ENCODE peak calls at places on chromosomes 13 and 19, in five cellular contexts. M is mucosa of gallbladder, W is HFFc6, J is NCI-H748 treated with DMSO at 0.1 percent for 48 hours, D is midbrain. L is an unnamed sample.

GRCh38 chr19:10747271-10747670 is 29.4 kb downstream of the DNM2 start:
- DNase-seq in M (peak; percentile 76), J (no peak), W (no peak), D (no peak), L (no peak)

GRCh38 chr19:39448271-39448670 is 2.9 kb downstream of the SUPT5H start:
- DNase-seq in W (peak; percentile 57), M (no peak), J (no peak), D (no peak), L (no peak)

GRCh38 chr19:50791594-50792245 is 1.5 kb downstream of the ACP4 start:
- DNase-seq in W (no peak), J (no peak), D (no peak), M (no peak), L (no peak)

GRCh38 chr13:94950303-94950702 is 238.0 kb upstream of the SOX21 start:
- DNase-seq in M (peak; percentile 23), W (no peak), D (no peak), J (no peak), L (peak; percentile 51)

GRCh38 chr19:496333-496634 is at the start of gene MADCAM1:
- DNase-seq in D (no peak), J (no peak), W (no peak), M (no peak), L (no peak)

GRCh38 chr13:79477968-79478367 is 3.0 kb upstream of the NDFIP2 start:
- DNase-seq in W (no peak), J (no peak), D (peak; percentile 59), M (no peak), L (peak; percentile 13)

GRCh38 chr13:85383291-85383690 is 415.9 kb downstream of the SLITRK6 start:
- DNase-seq in J (no peak), W (no peak), D (no peak), M (no peak), L (no peak)

GRCh38 chr13:31670831-31671617 is 68.3 kb upstream of the RXFP2 start:
- DNase-seq in D (no peak), J (no peak), M (no peak), W (no peak), L (no peak)

GRCh38 chr19:4575267-4575793 is 15.8 kb upstream of the SEMA6B start:
- DNase-seq in J (no peak), D (no peak), W (peak; percentile 59), M (no peak), L (no peak)

L was measured in Ammon's horn.